ENCODE peak calls at places on chromosomes 1 and 21, in five cellular contexts. C is amniotic stem cell; K is stimulated activated CD8-positive, alpha-beta memory T cell treated with anti-CD3 and anti-CD28 coated beads, Interleukin-15, amount 100 ng/mL, for 4 hours; W is GM19239; O is skeletal muscle cell. Z is an unnamed sample.

GRCh38 chr1:119895102-119895501 is 1.2 kb downstream of the ADAM30 start:
- DNase-seq in C (no peak), K (no peak), W (no peak), O (no peak), Z (no peak)

GRCh38 chr1:183244466-183244865 is 58.4 kb downstream of the LAMC2 start:
- DNase-seq in C (no peak), K (no peak), W (no peak), O (peak; percentile 100), Z (no peak)

GRCh38 chr1:71294178-71294577 is 213.3 kb upstream of the ZRANB2 start:
- DNase-seq in C (no peak), K (no peak), W (no peak), O (no peak), Z (no peak)

GRCh38 chr1:60419023-60419422 is 345.5 kb upstream of the C1orf87 start:
- DNase-seq in C (no peak), K (no peak), W (no peak), O (no peak), Z (no peak)

GRCh38 chr1:45730075-45730779 is 20.2 kb downstream of the IPP start:
- DNase-seq in C (no peak), K (no peak), W (no peak), O (no peak), Z (no peak)

GRCh38 chr1:56133517-56134472 is 445.6 kb downstream of the PLPP3 start:
- DNase-seq in C (no peak), K (no peak), W (no peak), O (no peak), Z (no peak)

GRCh38 chr1:197807216-197807615 is 31.9 kb upstream of the DENND1B start:
- DNase-seq in C (no peak), K (no peak), W (no peak), O (no peak), Z (no peak)

GRCh38 chr1:198481661-198482060 is 58.8 kb downstream of the ATP6V1G3 start:
- DNase-seq in C (no peak), K (no peak), W (no peak), O (no peak), Z (no peak)

GRCh38 chr1:61389926-61390845 is 307.8 kb downstream of the NFIA start:
- DNase-seq in C (no peak), K (no peak), W (no peak), O (no peak), Z (no peak)

GRCh38 chr1:47711211-47711847 is 273.5 kb downstream of the FOXD2 start:
- DNase-seq in C (no peak), K (no peak), W (no peak), O (no peak), Z (no peak)

GRCh38 chr1:30816211-30817082 is 58.9 kb upstream of the LAPTM5 start:
- DNase-seq in C (peak; percentile 94), K (no peak), W (no peak), O (peak; percentile 56), Z (peak; percentile 84)

GRCh38 chr1:41437011-41437355 is 47.5 kb downstream of the EDN2 start:
- DNase-seq in C (no peak), K (no peak), W (no peak), O (no peak), Z (no peak)

GRCh38 chr21:31397515-31397926 is 53.5 kb upstream of the TIAM1 start:
- DNase-seq in C (no peak), K (no peak), W (no peak), O (no peak), Z (no peak)

GRCh38 chr1:172959578-172959977 is 91.2 kb downstream of the TNFSF18 start:
- DNase-seq in C (no peak), K (no peak), W (no peak), O (no peak), Z (no peak)

GRCh38 chr21:36988536-36988935 is 18.0 kb upstream of the RIPPLY3 start:
- DNase-seq in C (no peak), K (no peak), W (no peak), O (no peak), Z (no peak)

GRCh38 chr1:246679211-246680177 is 44.7 kb upstream of the SCCPDH start:
- DNase-seq in C (no peak), K (no peak), W (no peak), O (no peak), Z (no peak)

GRCh38 chr1:228691926-228692325 is 43.4 kb upstream of the RHOU start:
- DNase-seq in C (no peak), K (no peak), W (peak; percentile 21), O (no peak), Z (peak; percentile 16)

GRCh38 chr1:170063109-170063826 is 11.2 kb downstream of the KIFAP3 start:
- DNase-seq in C (no peak), K (no peak), W (no peak), O (no peak), Z (no peak)

GRCh38 chr1:69567847-69568434 is at the start of gene LRRC7:
- DNase-seq in C (no peak), K (no peak), W (no peak), O (no peak), Z (peak; percentile 43)

GRCh38 chr1:25871704-25872494 is 3.6 kb downstream of the PAQR7 start:
- DNase-seq in C (no peak), K (no peak), W (no peak), O (no peak), Z (no peak)

GRCh38 chr1:159960721-159961381 is 6.8 kb upstream of the SLAMF9 start:
- DNase-seq in C (peak; percentile 81), K (no peak), W (no peak), O (peak; percentile 46), Z (no peak)

GRCh38 chr21:35075546-35075945 is 26.4 kb upstream of the RUNX1 start:
- DNase-seq in C (no peak), K (no peak), W (no peak), O (peak; percentile 58), Z (no peak)

GRCh38 chr21:43902441-43902840 is 37.4 kb downstream of the AGPAT3 start:
- DNase-seq in C (no peak), K (no peak), W (no peak), O (no peak), Z (no peak)

GRCh38 chr1:157363660-157364140 is 188.6 kb downstream of the FCRL5 start:
- DNase-seq in C (peak; percentile 10), K (no peak), W (peak; percentile 48), O (no peak), Z (peak; percentile 14)

GRCh38 chr21:36209626-36210171 is 53.1 kb downstream of the DOP1B start:
- DNase-seq in C (peak; percentile 14), K (no peak), W (no peak), O (no peak), Z (peak; percentile 26)

GRCh38 chr1:17198476-17199258 is 6.3 kb upstream of the PADI1 start:
- DNase-seq in C (no peak), K (no peak), W (no peak), O (no peak), Z (no peak)

GRCh38 chr1:59695301-59695700 is 119.4 kb upstream of the HOOK1 start:
- DNase-seq in C (no peak), K (no peak), W (no peak), O (no peak), Z (no peak)

GRCh38 chr21:31248598-31248997 is 95.5 kb downstream of the TIAM1 start:
- DNase-seq in C (no peak), K (no peak), W (no peak), O (peak; percentile 28), Z (no peak)

GRCh38 chr1:26225033-26225831 is 8.8 kb upstream of the CEP85 start:
- DNase-seq in C (no peak), K (peak; percentile 7), W (no peak), O (no peak), Z (peak; percentile 70)

GRCh38 chr1:192901500-192901899 is 92.7 kb downstream of the RGS2 start:
- DNase-seq in C (no peak), K (no peak), W (no peak), O (no peak), Z (no peak)

GRCh38 chr21:38438476-38438893 is 59.8 kb downstream of the ERG start:
- DNase-seq in C (no peak), K (no peak), W (no peak), O (peak; percentile 82), Z (no peak)

GRCh38 chr1:14626869-14627607 is 28.6 kb downstream of the KAZN start:
- DNase-seq in C (no peak), K (no peak), W (no peak), O (no peak), Z (no peak)